ENCODE peak calls at places on chromosomes 11 and 22, in nine cellular contexts. Y is transverse colon, I is ovary, X is A549, V is lower leg skin, E is stomach, Z is uterus, D is H54, P is HCT116. S is an unnamed sample.
A peak's percentile ranks its signal among the peaks of the same experiment; 100 is the strongest.

GRCh38 chr11:94330789-94331188 is 26.4 kb downstream of the IZUMO1R start:
- DNase-seq in Y (no peak), I (no peak), X (no peak), V (peak; percentile 17), E (no peak), Z (no peak), D (no peak), P (no peak), S (no peak)

GRCh38 chr11:12091957-12092558 is 18.3 kb upstream of the MICAL2 start:
- DNase-seq in Y (peak; percentile 40), I (no peak), X (no peak), V (no peak), E (no peak), Z (no peak), D (no peak), P (no peak), S (no peak)

GRCh38 chr11:128727811-128728431 is 34.0 kb downstream of the FLI1 start:
- DNase-seq in Y (no peak), I (no peak), X (no peak), V (no peak), E (no peak), Z (no peak), D (no peak), P (no peak), S (no peak)

GRCh38 chr11:61893981-61894380 is 2.6 kb upstream of the FADS3 start:
- DNase-seq in Y (no peak), I (no peak), X (peak; percentile 71), V (no peak), E (no peak), Z (no peak), D (no peak), P (no peak), S (no peak)

GRCh38 chr11:87125257-87125656 is 87.5 kb downstream of the TMEM135 start:
- DNase-seq in Y (no peak), I (no peak), X (peak; percentile 18), V (no peak), E (no peak), Z (no peak), D (no peak), P (no peak), S (no peak)

GRCh38 chr11:58740447-58740846 is 8.7 kb upstream of the GLYAT start:
- DNase-seq in Y (no peak), I (no peak), X (no peak), V (no peak), E (no peak), Z (no peak), D (no peak), P (no peak), S (no peak)

GRCh38 chr11:66996609-66997273 is 21.6 kb downstream of the C11orf86 start:
- DNase-seq in Y (no peak), I (no peak), X (peak; percentile 79), V (no peak), E (no peak), Z (no peak), D (no peak), P (no peak), S (no peak)

GRCh38 chr11:73308963-73309960 is 1.2 kb downstream of the ARHGEF17 start:
- DNase-seq in Y (peak; percentile 84), I (peak; percentile 90), X (peak; percentile 88), V (peak; percentile 70), E (peak; percentile 91), Z (peak; percentile 90), D (peak; percentile 93), P (peak; percentile 55), S (peak; percentile 81)

GRCh38 chr11:75565221-75565814 is 3.3 kb downstream of the SERPINH1 start:
- DNase-seq in Y (peak; percentile 47), I (peak; percentile 53), X (peak; percentile 38), V (peak; percentile 57), E (no peak), Z (peak; percentile 74), D (peak; percentile 59), P (no peak), S (peak; percentile 93)

GRCh38 chr11:75562836-75563484 is 907 bp downstream of the SERPINH1 start:
- DNase-seq in Y (peak; percentile 28), I (no peak), X (peak; percentile 40), V (peak; percentile 30), E (no peak), Z (peak; percentile 52), D (no peak), P (no peak), S (peak; percentile 54)

GRCh38 chr11:75562048-75562835 is at the start of gene SERPINH1:
- DNase-seq in Y (peak; percentile 90), I (peak; percentile 90), X (peak; percentile 89), V (peak; percentile 84), E (peak; percentile 88), Z (peak; percentile 94), D (peak; percentile 92), P (peak; percentile 72), S (peak; percentile 94)

GRCh38 chr11:75563978-75564552 is 2.0 kb downstream of the SERPINH1 start:
- DNase-seq in Y (peak; percentile 44), I (peak; percentile 71), X (no peak), V (peak; percentile 34), E (peak; percentile 34), Z (peak; percentile 82), D (no peak), P (no peak), S (peak; percentile 68)

GRCh38 chr11:75563501-75563977 is 1.5 kb downstream of the SERPINH1 start:
- DNase-seq in Y (no peak), I (no peak), X (no peak), V (no peak), E (no peak), Z (no peak), D (no peak), P (no peak), S (no peak)
- TF ChIP-seq POLR2A in Y (no peak), I (no peak), X (no peak), V (no peak), E (no peak), Z (no peak), D (no peak), P (no peak), S (no peak)

DNA sequence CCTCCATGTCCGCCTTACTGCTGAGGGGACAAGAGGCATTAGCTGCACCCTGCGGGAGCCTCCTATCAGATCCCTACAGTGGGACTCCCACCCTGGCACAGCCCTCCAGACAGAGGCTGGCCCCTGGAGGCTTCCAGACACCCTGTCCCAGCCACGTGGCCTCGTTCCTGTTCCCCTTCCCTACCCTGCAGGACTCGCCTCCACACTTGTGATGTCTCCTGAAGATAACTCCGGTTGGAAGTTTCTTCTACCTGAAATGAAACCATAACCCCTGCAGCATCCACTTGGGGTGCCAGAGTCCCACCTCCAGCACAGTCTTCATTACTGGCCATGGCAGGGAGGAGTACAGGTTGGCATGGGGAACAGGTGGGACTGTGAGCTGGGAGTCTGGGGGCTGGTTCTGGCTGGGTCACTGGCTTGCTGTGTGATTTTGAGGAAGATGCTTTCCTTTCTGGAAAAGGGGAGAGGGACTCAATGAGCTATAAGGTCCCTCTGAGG is 4.9 kb upstream of the SH3BP1 start:
- DNase-seq in Y (no peak), I (no peak), X (no peak), V (no peak), E (no peak), Z (no peak), D (no peak), P (no peak), S (no peak)
- TF ChIP-seq POLR2A in Y (no peak), I (no peak), X (no peak), V (no peak), E (no peak), Z (no peak), D (no peak), P (no peak), S (no peak)

DNA sequence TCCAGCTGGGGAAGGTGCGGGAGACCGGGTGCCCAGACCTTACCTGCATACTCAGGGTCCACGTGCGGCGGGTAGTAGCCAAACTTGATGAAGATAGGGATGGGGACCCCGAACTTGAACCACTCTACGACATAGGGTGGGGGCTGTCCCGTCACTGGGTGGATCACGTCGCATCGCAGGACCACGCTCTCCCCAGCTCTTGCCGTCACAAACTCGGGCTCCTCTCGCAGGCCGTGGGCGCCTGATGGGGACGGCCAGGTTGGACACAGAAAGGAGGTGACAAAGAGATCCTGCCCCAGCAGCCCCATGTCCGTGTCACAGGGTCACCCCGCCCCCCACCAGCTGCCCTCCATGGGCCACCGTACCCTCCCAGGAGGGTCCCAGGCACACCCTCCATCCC is 10.8 kb downstream of the IGSF9B start:
- DNase-seq in Y (no peak), I (no peak), X (no peak), V (no peak), E (no peak), Z (no peak), D (no peak), P (no peak), S (no peak)
- TF ChIP-seq POLR2A in Y (no peak), I (no peak), X (no peak), V (no peak), E (no peak), Z (no peak), D (no peak), P (no peak), S (no peak)

GRCh38 chr22:27179161-27179560 is 521.8 kb downstream of the MIAT start:
- DNase-seq in Y (no peak), I (no peak), X (no peak), V (no peak), E (no peak), Z (no peak), D (no peak), P (no peak), S (no peak)
- TF ChIP-seq POLR2A in Y (no peak), I (no peak), X (no peak), V (no peak), E (no peak), Z (no peak), D (no peak), P (no peak), S (no peak)

GRCh38 chr11:2091786-2092463 is 47.3 kb downstream of the IGF2 start:
- DNase-seq in Y (no peak), I (no peak), X (no peak), V (no peak), E (peak; percentile 20), Z (no peak), D (no peak), P (no peak), S (no peak)

GRCh38 chr11:2092464-2092910 is 46.7 kb downstream of the IGF2 start:
- DNase-seq in Y (no peak), I (no peak), X (no peak), V (no peak), E (no peak), Z (no peak), D (no peak), P (no peak), S (no peak)

GRCh38 chr11:2093575-2094353 is 45.4 kb downstream of the IGF2 start:
- DNase-seq in Y (no peak), I (no peak), X (no peak), V (peak; percentile 63), E (peak; percentile 40), Z (no peak), D (no peak), P (no peak), S (peak; percentile 23)

GRCh38 chr11:2094354-2095197 is 44.6 kb downstream of the IGF2 start:
- DNase-seq in Y (no peak), I (no peak), X (no peak), V (no peak), E (no peak), Z (no peak), D (no peak), P (no peak), S (no peak)

DNA sequence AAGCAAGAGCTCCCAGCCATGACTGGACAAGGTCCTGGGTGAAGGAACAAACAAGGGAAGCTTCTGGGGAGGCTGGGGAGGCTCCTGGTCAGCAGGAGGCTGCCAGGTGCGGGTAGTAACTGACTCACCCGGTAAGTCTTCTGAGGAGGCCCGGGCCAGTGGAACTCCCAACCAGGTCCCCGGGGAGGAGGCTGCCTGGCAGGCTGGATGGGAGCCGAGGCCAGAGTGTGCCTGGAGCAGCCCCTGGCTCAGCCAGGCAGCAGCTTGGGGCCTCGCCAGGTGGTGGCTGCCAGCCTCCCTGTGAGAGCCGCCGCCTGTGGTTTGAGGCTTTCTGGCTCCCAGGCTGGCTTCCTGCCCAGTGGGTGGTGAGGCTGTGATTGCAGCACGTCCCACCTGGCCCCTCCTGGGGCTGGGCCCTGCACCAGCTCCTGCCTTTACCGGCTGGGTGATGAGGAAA is 46.2 kb downstream of the IGF2 start:
- DNase-seq in Y (peak; percentile 71), I (no peak), X (no peak), V (peak; percentile 79), E (peak; percentile 98), Z (no peak), D (peak; percentile 77), P (no peak), S (no peak)
- TF ChIP-seq POLR2A in Y (no peak), I (no peak), X (no peak), V (no peak), E (no peak), Z (no peak), D (no peak), P (no peak), S (no peak)